ENCODE peak calls at places on chromosomes 6 and 20, in ten cellular contexts. U is DMS153; Z is memory B cell; V is stomach; R is mesothelial cell of epicardium; A is bronchial epithelial cell; I is T follicular helper cell; T is naive thymus-derived CD4-positive, alpha-beta T cell; M is NCI-H345; F is T-helper 17 cell. S is an unnamed sample.

GRCh38 chr20:50516180-50516934 is 6.2 kb downstream of the PTPN1 start:
- DNase-seq in I (no peak), A (no peak), U (no peak), R (no peak), M (no peak), T (no peak), Z (peak; percentile 63), V (no peak), F (no peak), S (no peak)

GRCh38 chr6:149060300-149060984 is 257.1 kb upstream of the TAB2 start:
- DNase-seq in T (peak; percentile 25), U (peak; percentile 65), A (no peak), Z (peak; percentile 20), V (no peak), I (peak; percentile 30), R (no peak), F (peak; percentile 53), M (peak; percentile 40), S (no peak)

GRCh38 chr6:24494726-24495515 is at the start of gene ALDH5A1:
- DNase-seq in V (peak; percentile 72), R (peak; percentile 49), I (peak; percentile 63), A (peak; percentile 39), M (peak; percentile 54), F (peak; percentile 48), U (peak; percentile 33), Z (peak; percentile 59), T (peak; percentile 86), S (no peak)

GRCh38 chr6:150600302-150601017 is 775 bp downstream of the PLEKHG1 start:
- DNase-seq in F (peak; percentile 47), Z (peak; percentile 91), T (peak; percentile 49), V (peak; percentile 73), U (peak; percentile 83), M (peak; percentile 80), A (peak; percentile 78), R (peak; percentile 43), I (peak; percentile 19), S (peak; percentile 28)

GRCh38 chr20:10671850-10672578 is 1.8 kb downstream of the JAG1 start:
- DNase-seq in R (no peak), V (peak; percentile 75), M (no peak), U (no peak), Z (no peak), F (no peak), I (no peak), A (no peak), T (no peak), S (no peak)

GRCh38 chr6:138667408-138667807 is 106.2 kb upstream of the CCDC28A start:
- DNase-seq in M (no peak), T (no peak), U (no peak), V (no peak), I (no peak), Z (no peak), A (no peak), R (no peak), F (no peak), S (no peak)

GRCh38 chr6:154989457-154989856 is 5.7 kb upstream of the TIAM2 start:
- DNase-seq in I (no peak), F (no peak), M (no peak), Z (no peak), V (no peak), A (no peak), U (no peak), T (no peak), R (no peak), S (no peak)

GRCh38 chr6:142155091-142155490 is 8.0 kb downstream of the VTA1 start:
- DNase-seq in Z (no peak), V (no peak), M (no peak), R (no peak), I (no peak), T (no peak), U (no peak), A (no peak), F (no peak), S (no peak)

GRCh38 chr20:47102629-47103028 is 208.0 kb downstream of the EYA2 start:
- DNase-seq in T (no peak), F (no peak), R (no peak), M (no peak), U (no peak), V (no peak), Z (no peak), A (no peak), I (no peak), S (no peak)

GRCh38 chr6:25112207-25112874 is 166.8 kb upstream of the CARMIL1 start:
- DNase-seq in M (no peak), U (peak; percentile 16), A (peak; percentile 93), Z (no peak), I (no peak), V (no peak), T (no peak), R (no peak), F (no peak), S (no peak)

S was measured in D721Med.